ENCODE peak calls at places on chromosomes 3 and 15, in seven cellular contexts. J, U, D, M, X, P and K are unnamed samples.
A peak's percentile ranks its signal among the peaks of the same experiment; 100 is the strongest.

GRCh38 chr3:59338934-59339333 is 289.1 kb upstream of the CFAP20DC start:
- DNase-seq in J (no peak), U (no peak), D (no peak), M (no peak), X (no peak), P (no peak), K (no peak)

GRCh38 chr3:123678108-123678511 is 93.3 kb upstream of the HACD2 start:
- DNase-seq in J (no peak), U (no peak), D (no peak), M (no peak), X (no peak), P (no peak), K (no peak)

GRCh38 chr3:47273564-47273963 is 9.0 kb downstream of the KIF9 start:
- DNase-seq in J (no peak), U (no peak), D (no peak), M (no peak), X (no peak), P (no peak), K (no peak)

GRCh38 chr3:32954506-32954905 is 3.1 kb downstream of the CCR4 start:
- DNase-seq in J (no peak), U (no peak), D (no peak), M (no peak), X (no peak), P (no peak), K (no peak)

GRCh38 chr15:32669870-32670623 is 28.5 kb downstream of the SCG5 start:
- DNase-seq in J (no peak), U (no peak), D (peak; percentile 44), M (no peak), X (peak; percentile 17), P (no peak), K (no peak)

GRCh38 chr3:124429129-124429815 is 301.0 kb upstream of the UMPS start:
- DNase-seq in J (no peak), U (no peak), D (no peak), M (no peak), X (no peak), P (no peak), K (no peak)

GRCh38 chr15:84034831-84035753 is 200.5 kb upstream of the GOLGA6L4 start:
- DNase-seq in J (no peak), U (no peak), D (no peak), M (peak; percentile 27), X (peak; percentile 42), P (no peak), K (peak; percentile 17)

GRCh38 chr3:143123353-143123974 is 3.9 kb downstream of the CHST2 start:
- DNase-seq in J (no peak), U (no peak), D (no peak), M (no peak), X (no peak), P (no peak), K (no peak)

GRCh38 chr15:39625856-39626255 is 45.0 kb downstream of the THBS1 start:
- DNase-seq in J (no peak), U (no peak), D (no peak), M (no peak), X (no peak), P (no peak), K (no peak)

GRCh38 chr3:183283886-183284285 is 30.8 kb downstream of the B3GNT5 start:
- DNase-seq in J (no peak), U (no peak), D (no peak), M (no peak), X (no peak), P (no peak), K (no peak)

GRCh38 chr3:1394188-1394587 is 301.4 kb downstream of the CNTN6 start:
- DNase-seq in J (no peak), U (no peak), D (no peak), M (no peak), X (no peak), P (no peak), K (no peak)
- H3K9me3 ChIP-seq in J (no peaks in the 10 kb centered on the region), U (no peaks in the 10 kb centered on the region), D (no peaks in the 10 kb centered on the region), M (no peaks in the 10 kb centered on the region), X (no peaks in the 10 kb centered on the region), P (no peaks in the 10 kb centered on the region), K (no peaks in the 10 kb centered on the region)

GRCh38 chr15:25249236-25250010 is 189.4 kb downstream of the UBE3A start:
- DNase-seq in J (no peak), U (no peak), D (no peak), M (no peak), X (no peak), P (peak; percentile 22), K (no peak)
- H3K9me3 ChIP-seq in J (peaks cover 30% of the 10 kb centered on the region), U (no peaks in the 10 kb centered on the region), D (no peaks in the 10 kb centered on the region), M (no peaks in the 10 kb centered on the region), X (no peaks in the 10 kb centered on the region), P (peaks cover 5% of the 10 kb centered on the region), K (peaks cover 6% of the 10 kb centered on the region)

GRCh38 chr15:25054329-25054728 is 99.5 kb downstream of the SNRPN start:
- DNase-seq in J (no peak), U (no peak), D (no peak), M (no peak), X (no peak), P (peak; percentile 19), K (no peak)

GRCh38 chr15:25053000-25053815 is 98.4 kb downstream of the SNRPN start:
- DNase-seq in J (no peak), U (no peak), D (no peak), M (no peak), X (no peak), P (peak; percentile 11), K (no peak)

GRCh38 chr15:25052191-25052999 is 97.6 kb downstream of the SNRPN start:
- DNase-seq in J (no peak), U (no peak), D (no peak), M (no peak), X (no peak), P (peak; percentile 15), K (no peak)

GRCh38 chr15:25054943-25055342 is 100.2 kb downstream of the SNRPN start:
- DNase-seq in J (no peak), U (no peak), D (no peak), M (no peak), X (no peak), P (no peak), K (no peak)

DNA sequence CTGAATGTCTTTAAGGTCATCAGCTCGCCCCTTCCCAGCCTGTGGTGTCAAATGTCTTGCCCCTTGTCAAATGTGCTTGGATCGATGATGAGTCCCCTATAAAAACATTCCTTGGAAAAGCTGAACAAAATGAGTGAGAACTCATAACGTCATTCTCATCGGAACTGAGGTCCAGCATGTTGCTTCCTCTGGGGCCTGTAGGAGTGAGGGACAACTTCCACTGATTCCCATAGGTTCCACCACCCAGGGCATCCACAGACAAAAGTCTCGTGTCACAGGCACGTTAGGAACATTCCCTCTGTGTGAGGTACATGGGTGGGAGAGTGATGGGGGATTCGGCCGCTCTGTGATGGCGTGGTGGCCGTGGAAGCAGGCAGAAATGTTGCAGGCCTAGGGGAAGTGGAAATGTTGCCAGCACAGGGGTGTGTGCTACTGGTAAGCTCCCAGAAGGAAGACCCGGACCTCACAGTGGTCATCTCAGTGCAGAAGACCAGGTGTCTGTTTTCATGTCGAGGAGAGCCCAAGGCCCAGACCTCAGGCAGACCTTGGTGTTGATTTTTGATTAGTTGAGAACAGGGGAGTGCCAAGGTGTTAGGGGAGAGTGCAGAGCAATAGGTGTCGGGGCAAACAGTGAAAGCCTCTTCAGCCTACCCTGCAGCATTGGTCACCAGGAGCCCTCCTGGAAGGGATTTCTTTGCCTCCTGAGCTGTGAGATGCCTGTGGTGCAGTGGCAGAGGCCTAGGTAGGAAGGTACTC is 96.8 kb downstream of the SNRPN start:
- DNase-seq in J (no peak), U (no peak), D (no peak), M (no peak), X (no peak), P (no peak), K (no peak)
- H3K9me3 ChIP-seq in J (peaks cover 97% of the 10 kb centered on the region), U (peaks cover 23% of the 10 kb centered on the region), D (peaks cover 70% of the 10 kb centered on the region), M (peaks cover 5% of the 10 kb centered on the region), X (peaks cover 27% of the 10 kb centered on the region), P (peaks cover 84% of the 10 kb centered on the region), K (peaks cover 59% of the 10 kb centered on the region)

GRCh38 chr15:86591158-86591557 is 511.5 kb downstream of the AGBL1 start:
- DNase-seq in J (no peak), U (no peak), D (no peak), M (no peak), X (no peak), P (no peak), K (no peak)

GRCh38 chr15:86591994-86592746 is 512.5 kb downstream of the AGBL1 start:
- DNase-seq in J (no peak), U (no peak), D (peak; percentile 69), M (no peak), X (no peak), P (no peak), K (no peak)

GRCh38 chr15:86590461-86590860 is 510.8 kb downstream of the AGBL1 start:
- DNase-seq in J (no peak), U (no peak), D (no peak), M (no peak), X (no peak), P (no peak), K (no peak)

GRCh38 chr15:86595741-86596140 is 516.1 kb downstream of the AGBL1 start:
- DNase-seq in J (no peak), U (no peak), D (no peak), M (no peak), X (no peak), P (no peak), K (no peak)
- H3K9me3 ChIP-seq in J (no peaks in the 10 kb centered on the region), U (no peaks in the 10 kb centered on the region), D (no peaks in the 10 kb centered on the region), M (no peaks in the 10 kb centered on the region), X (no peaks in the 10 kb centered on the region), P (no peaks in the 10 kb centered on the region), K (no peaks in the 10 kb centered on the region)

GRCh38 chr3:20772869-20773268 is 586.9 kb upstream of the SGO1 start:
- DNase-seq in J (no peak), U (no peak), D (no peak), M (no peak), X (no peak), P (no peak), K (no peak)

GRCh38 chr3:20773320-20773984 is 587.4 kb upstream of the SGO1 start:
- DNase-seq in J (no peak), U (no peak), D (no peak), M (no peak), X (no peak), P (no peak), K (no peak)

GRCh38 chr3:20776717-20777116 is 590.7 kb upstream of the SGO1 start:
- DNase-seq in J (no peak), U (no peak), D (no peak), M (no peak), X (no peak), P (no peak), K (no peak)
- H3K9me3 ChIP-seq in J (peaks cover 9% of the 10 kb centered on the region), U (no peaks in the 10 kb centered on the region), D (no peaks in the 10 kb centered on the region), M (no peaks in the 10 kb centered on the region), X (no peaks in the 10 kb centered on the region), P (no peaks in the 10 kb centered on the region), K (no peaks in the 10 kb centered on the region)

DNA sequence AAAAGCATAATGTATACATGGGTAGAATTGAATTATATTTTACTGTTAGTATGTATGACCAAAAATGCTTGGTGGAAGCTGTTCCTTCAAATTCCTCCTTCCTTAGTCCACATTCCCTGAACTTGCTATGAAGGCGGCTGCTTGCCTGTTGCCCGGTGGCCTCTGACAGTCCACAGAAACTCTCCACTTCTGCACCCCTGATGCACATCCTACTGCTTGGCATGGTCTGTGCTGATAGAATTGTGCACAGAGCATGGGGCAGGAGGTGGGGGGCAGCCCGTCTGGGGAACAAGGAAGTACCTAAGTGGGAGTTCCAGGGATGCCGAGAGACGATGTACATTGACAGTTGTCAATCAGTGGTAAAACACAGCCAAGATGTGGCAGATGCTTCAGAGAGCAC is 33.7 kb upstream of the GABRB3 start:
- DNase-seq in J (no peak), U (no peak), D (no peak), M (no peak), X (no peak), P (no peak), K (no peak)
- H3K9me3 ChIP-seq in J (no peaks in the 10 kb centered on the region), U (no peaks in the 10 kb centered on the region), D (no peaks in the 10 kb centered on the region), M (no peaks in the 10 kb centered on the region), X (peaks cover 3% of the 10 kb centered on the region), P (no peaks in the 10 kb centered on the region), K (no peaks in the 10 kb centered on the region)